ENCODE peak calls at places on chromosome 19, in five cellular contexts. G, J, R, U and O are unnamed samples.

GRCh38 chr19:48481191-48481500 is 12.0 kb downstream of the CYTH2 start:
- DNase-seq in G (no peak), J (no peak), R (no peak), U (no peak), O (no peak)

GRCh38 chr19:48121066-48121465 is 10.4 kb upstream of the PLA2G4C start:
- DNase-seq in G (no peak), J (no peak), R (no peak), U (no peak), O (no peak)

GRCh38 chr19:8585894-8586750 is 8.9 kb upstream of the MYO1F start:
- DNase-seq in G (peak), J (no peak), R (peak), U (peak), O (no peak)

GRCh38 chr19:42232435-42232834 is 10.0 kb downstream of the GSK3A start:
- DNase-seq in G (no peak), J (no peak), R (no peak), U (no peak), O (no peak)

GRCh38 chr19:49614096-49614857 is 23.3 kb downstream of the PRR12 start:
- DNase-seq in G (no peak), J (no peak), R (no peak), U (no peak), O (peak)

GRCh38 chr19:2185734-2186070 is 22.0 kb downstream of the DOT1L start:
- DNase-seq in G (no peak), J (no peak), R (no peak), U (no peak), O (no peak)

GRCh38 chr19:45296365-45296764 is 26.3 kb downstream of the CKM start:
- DNase-seq in G (no peak), J (no peak), R (no peak), U (no peak), O (no peak)

GRCh38 chr19:940591-941291 is 14.9 kb downstream of the ARID3A start:
- DNase-seq in G (peak), J (peak), R (no peak), U (peak), O (peak)

GRCh38 chr19:34774857-34775256 is 1.8 kb upstream of the ZNF599 start:
- DNase-seq in G (no peak), J (no peak), R (no peak), U (no peak), O (no peak)

GRCh38 chr19:8491574-8491973 is 10.9 kb downstream of the PRAM1 start:
- DNase-seq in G (no peak), J (no peak), R (no peak), U (no peak), O (no peak)

GRCh38 chr19:36028313-36029041 is 4.2 kb downstream of the CLIP3 start:
- DNase-seq in G (no peak), J (peak), R (no peak), U (no peak), O (no peak)

GRCh38 chr19:34573226-34573864 is 91.8 kb downstream of the WTIP start:
- DNase-seq in G (no peak), J (no peak), R (no peak), U (no peak), O (no peak)

GRCh38 chr19:43624933-43625332 is 5.5 kb upstream of the ZNF428 start:
- DNase-seq in G (peak), J (no peak), R (no peak), U (peak), O (peak)

GRCh38 chr19:46478356-46478986 is 7.1 kb upstream of the PNMA8A start:
- DNase-seq in G (no peak), J (peak), R (no peak), U (no peak), O (no peak)

GRCh38 chr19:29745253-29745652 is 30.2 kb upstream of the C19orf12 start:
- DNase-seq in G (no peak), J (no peak), R (no peak), U (no peak), O (no peak)

GRCh38 chr19:604355-604754 is 14.7 kb downstream of the HCN2 start:
- DNase-seq in G (no peak), J (no peak), R (no peak), U (peak), O (no peak)

GRCh38 chr19:3961007-3961406 is 9.9 kb downstream of the DAPK3 start:
- DNase-seq in G (no peak), J (no peak), R (no peak), U (no peak), O (no peak)

GRCh38 chr19:19657397-19657783 is 6.1 kb downstream of the ATP13A1 start:
- DNase-seq in G (no peak), J (peak), R (no peak), U (no peak), O (no peak)

GRCh38 chr19:48390188-48391099 is 907 bp downstream of the KDELR1 start:
- DNase-seq in G (peak), J (peak), R (no peak), U (peak), O (peak)

GRCh38 chr19:3474015-3474414 is 6.3 kb downstream of the SMIM24 start:
- DNase-seq in G (no peak), J (no peak), R (no peak), U (no peak), O (no peak)

GRCh38 chr19:35986664-35987570 is 8.1 kb upstream of the SDHAF1 start:
- DNase-seq in G (no peak), J (peak), R (no peak), U (no peak), O (no peak)

GRCh38 chr19:15114153-15114540 is 6.9 kb downstream of the SYDE1 start:
- DNase-seq in G (no peak), J (no peak), R (no peak), U (no peak), O (no peak)

GRCh38 chr19:46390866-46391265 is 22.5 kb downstream of the CCDC8 start:
- DNase-seq in G (no peak), J (no peak), R (no peak), U (no peak), O (no peak)

GRCh38 chr19:19138110-19138981 is at the start of gene TMEM161A:
- DNase-seq in G (peak), J (peak), R (peak), U (peak), O (peak)

GRCh38 chr19:29812881-29813275 is 1.1 kb downstream of the CCNE1 start:
- DNase-seq in G (no peak), J (no peak), R (no peak), U (no peak), O (no peak)

GRCh38 chr19:19642506-19643157 is 825 bp downstream of the GMIP start:
- DNase-seq in G (peak), J (no peak), R (no peak), U (no peak), O (peak)

GRCh38 chr19:38905620-38906019 is 5.9 kb downstream of the NFKBIB start:
- DNase-seq in G (no peak), J (no peak), R (no peak), U (no peak), O (no peak)

GRCh38 chr19:5623397-5624153 is 692 bp downstream of the SAFB start:
- DNase-seq in G (peak), J (no peak), R (no peak), U (no peak), O (no peak)

GRCh38 chr19:38557205-38557799 is 60.5 kb downstream of the MAP4K1 start:
- DNase-seq in G (peak), J (no peak), R (no peak), U (no peak), O (peak)

GRCh38 chr19:8500158-8500557 is 2.3 kb downstream of the PRAM1 start:
- DNase-seq in G (no peak), J (no peak), R (no peak), U (no peak), O (no peak)

GRCh38 chr19:35357867-35358573 is at the start of gene FFAR3:
- DNase-seq in G (no peak), J (no peak), R (no peak), U (no peak), O (no peak)

GRCh38 chr19:41845051-41845590 is 279 bp downstream of the DMRTC2 start:
- DNase-seq in G (no peak), J (no peak), R (no peak), U (no peak), O (no peak)

GRCh38 chr19:16749326-16749725 is 29.7 kb downstream of the NWD1 start:
- DNase-seq in G (no peak), J (no peak), R (no peak), U (no peak), O (no peak)